ENCODE peak calls at places on chromosomes 13 and 19, in four cellular contexts. One of them, this sample, is unnamed.

GRCh38 chr19:20279516-20279915 is 112.5 kb downstream of the ZNF486 start:
- DNase-seq in HepG2: no peak
- DNase-seq in GM12878: no peak
- DNase-seq in K562: no peak
- DNase-seq in this sample: no peak

GRCh38 chr19:44748426-44749254 is at the start of gene BCL3:
- DNase-seq in HepG2: no peak
- DNase-seq in GM12878: no peak
- DNase-seq in K562: peak; percentile 69
- DNase-seq in this sample: peak; percentile 89

GRCh38 chr13:32530841-32531253 is 7.7 kb downstream of the N4BP2L2 start:
- DNase-seq in HepG2: no peak
- DNase-seq in GM12878: peak; percentile 23
- DNase-seq in K562: no peak
- DNase-seq in this sample: no peak

GRCh38 chr19:57106646-57107235 is 13.0 kb upstream of the USP29 start:
- DNase-seq in HepG2: no peak
- DNase-seq in GM12878: no peak
- DNase-seq in K562: no peak
- DNase-seq in this sample: no peak

GRCh38 chr13:44402902-44403719 is 29.5 kb downstream of the SERP2 start:
- DNase-seq in HepG2: no peak
- DNase-seq in GM12878: no peak
- DNase-seq in K562: no peak
- DNase-seq in this sample: no peak

GRCh38 chr19:56507446-56508281 is at the start of gene ZNF471:
- DNase-seq in HepG2: no peak
- DNase-seq in GM12878: no peak
- DNase-seq in K562: no peak
- DNase-seq in this sample: peak; percentile 79

GRCh38 chr13:84641491-84641890 is 759.2 kb upstream of the SLITRK1 start:
- DNase-seq in HepG2: no peak
- DNase-seq in GM12878: no peak
- DNase-seq in K562: no peak
- DNase-seq in this sample: no peak

GRCh38 chr13:59274958-59275727 is 888.6 kb downstream of the DIAPH3 start:
- DNase-seq in HepG2: no peak
- DNase-seq in GM12878: peak; percentile 7
- DNase-seq in K562: no peak
- DNase-seq in this sample: no peak

GRCh38 chr13:26538363-26539317 is 18.8 kb upstream of the WASF3 start:
- DNase-seq in HepG2: no peak
- DNase-seq in GM12878: no peak
- DNase-seq in K562: no peak
- DNase-seq in this sample: no peak

GRCh38 chr19:44552324-44552723 is 22.8 kb upstream of the CEACAM20 start:
- DNase-seq in HepG2: peak; percentile 47
- DNase-seq in GM12878: no peak
- DNase-seq in K562: peak; percentile 78
- DNase-seq in this sample: peak; percentile 72

GRCh38 chr13:25429466-25429865 is 57.7 kb downstream of the ATP8A2 start:
- DNase-seq in HepG2: no peak
- DNase-seq in GM12878: no peak
- DNase-seq in K562: no peak
- DNase-seq in this sample: no peak

GRCh38 chr13:99083976-99084375 is 106.1 kb upstream of the DOCK9 start:
- DNase-seq in HepG2: no peak
- DNase-seq in GM12878: no peak
- DNase-seq in K562: no peak
- DNase-seq in this sample: no peak

GRCh38 chr19:7230826-7231225 is 63.4 kb downstream of the INSR start:
- DNase-seq in HepG2: no peak
- DNase-seq in GM12878: no peak
- DNase-seq in K562: no peak
- DNase-seq in this sample: no peak

GRCh38 chr13:44921931-44922758 is 67.1 kb downstream of the NUFIP1 start:
- DNase-seq in HepG2: peak; percentile 81
- DNase-seq in GM12878: no peak
- DNase-seq in K562: no peak
- DNase-seq in this sample: peak; percentile 59

GRCh38 chr13:111005364-111005763 is 90.5 kb upstream of the ANKRD10 start:
- DNase-seq in HepG2: no peak
- DNase-seq in GM12878: no peak
- DNase-seq in K562: peak; percentile 26
- DNase-seq in this sample: peak; percentile 2

GRCh38 chr13:111912453-111912866 is 154.5 kb upstream of the SOX1 start:
- DNase-seq in HepG2: no peak
- DNase-seq in GM12878: no peak
- DNase-seq in K562: no peak
- DNase-seq in this sample: no peak

GRCh38 chr13:101514100-101514499 is 61.6 kb downstream of the ITGBL1 start:
- DNase-seq in HepG2: no peak
- DNase-seq in GM12878: no peak
- DNase-seq in K562: no peak
- DNase-seq in this sample: no peak
- TF ChIP-seq CHD4 in HepG2: no peak
- TF ChIP-seq CHD4 in GM12878: no peak
- TF ChIP-seq CHD4 in K562: no peak
- TF ChIP-seq CHD4 in this sample: no peak

GRCh38 chr13:78650725-78651083 is 8.3 kb downstream of the OBI1 start:
- DNase-seq in HepG2: no peak
- DNase-seq in GM12878: no peak
- DNase-seq in K562: no peak
- DNase-seq in this sample: no peak
- TF ChIP-seq CHD4 in HepG2: no peak
- TF ChIP-seq CHD4 in GM12878: no peak
- TF ChIP-seq CHD4 in K562: no peak
- TF ChIP-seq CHD4 in this sample: no peak

GRCh38 chr19:6164906-6165531 is 29.6 kb downstream of the ACSBG2 start:
- DNase-seq in HepG2: no peak
- DNase-seq in GM12878: no peak
- DNase-seq in K562: no peak
- DNase-seq in this sample: peak; percentile 10
- TF ChIP-seq CHD4 in HepG2: no peak
- TF ChIP-seq CHD4 in GM12878: no peak
- TF ChIP-seq CHD4 in K562: no peak
- TF ChIP-seq CHD4 in this sample: no peak

DNA sequence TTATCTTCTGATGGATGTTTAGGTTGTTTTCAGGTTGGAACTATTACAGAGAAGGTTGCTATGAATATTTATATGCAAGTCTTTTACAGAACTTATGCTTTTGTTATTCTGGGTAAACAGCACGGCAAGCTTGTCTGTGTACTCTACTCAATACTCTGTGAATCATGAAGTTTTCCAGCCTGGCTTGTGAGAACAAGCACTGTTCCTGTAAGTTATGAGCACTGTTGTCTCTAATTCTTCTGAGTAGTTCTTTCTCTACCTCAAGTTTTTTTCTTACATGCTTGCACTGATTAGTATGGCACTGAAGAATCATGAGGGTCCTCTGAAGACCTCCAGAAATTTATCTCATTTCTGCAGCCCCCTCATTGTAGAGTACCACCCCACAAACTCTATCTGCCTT is 496.9 kb downstream of the KCTD12 start:
- DNase-seq in HepG2: no peak
- DNase-seq in GM12878: no peak
- DNase-seq in K562: no peak
- DNase-seq in this sample: no peak
- TF ChIP-seq CHD4 in HepG2: no peak
- TF ChIP-seq CHD4 in GM12878: no peak
- TF ChIP-seq CHD4 in K562: no peak
- TF ChIP-seq CHD4 in this sample: no peak

GRCh38 chr19:29942404-29943261 is 594 bp downstream of the URI1 start:
- DNase-seq in HepG2: peak; percentile 43
- DNase-seq in GM12878: no peak
- DNase-seq in K562: peak; percentile 80
- DNase-seq in this sample: peak; percentile 67
- TF ChIP-seq CHD4 in HepG2: no peak
- TF ChIP-seq CHD4 in GM12878: no peak
- TF ChIP-seq CHD4 in K562: peak; percentile 49
- TF ChIP-seq CHD4 in this sample: no peak